ENCODE peak calls at places on chromosomes 16 and 17, in nine cellular contexts. One of them, this sample, is unnamed. For H3K79me2, the result is how much of the 10 kb centered on the place peaks cover.

GRCh38 chr17:4980644-4981216 is 6.7 kb downstream of the CAMTA2 start:
- DNase-seq in HCT116: no peak
- DNase-seq in GM23338: peak
- DNase-seq in MM.1S: peak
- DNase-seq in neural progenitor cell: peak
- DNase-seq in OCI-LY7: peak
- DNase-seq in PC-3: peak
- DNase-seq in hepatocyte: peak
- DNase-seq in GM23248: peak
- DNase-seq in this sample: peak

GRCh38 chr17:19948100-19948943 is 29.3 kb downstream of the AKAP10 start:
- DNase-seq in hepatocyte: no peak
- DNase-seq in PC-3: no peak
- DNase-seq in MM.1S: no peak
- DNase-seq in GM23248: no peak
- DNase-seq in neural progenitor cell: peak
- DNase-seq in OCI-LY7: no peak
- DNase-seq in GM23338: no peak
- DNase-seq in HCT116: no peak
- DNase-seq in this sample: no peak

GRCh38 chr17:51121620-51122472 is 1.2 kb upstream of the SPAG9 start:
- DNase-seq in MM.1S: peak
- DNase-seq in GM23338: peak
- DNase-seq in hepatocyte: peak
- DNase-seq in HCT116: peak
- DNase-seq in neural progenitor cell: peak
- DNase-seq in PC-3: peak
- DNase-seq in OCI-LY7: peak
- DNase-seq in GM23248: peak
- DNase-seq in this sample: peak

GRCh38 chr16:89534147-89534788 is 26.1 kb downstream of the SPG7 start:
- DNase-seq in MM.1S: no peak
- DNase-seq in neural progenitor cell: no peak
- DNase-seq in OCI-LY7: peak
- DNase-seq in HCT116: no peak
- DNase-seq in GM23248: peak
- DNase-seq in GM23338: no peak
- DNase-seq in hepatocyte: no peak
- DNase-seq in PC-3: no peak
- DNase-seq in this sample: no peak

GRCh38 chr17:59311051-59311468 is 20.4 kb upstream of the YPEL2 start:
- DNase-seq in GM23338: peak
- DNase-seq in MM.1S: peak
- DNase-seq in OCI-LY7: peak
- DNase-seq in HCT116: peak
- DNase-seq in neural progenitor cell: peak
- DNase-seq in GM23248: peak
- DNase-seq in PC-3: peak
- DNase-seq in hepatocyte: peak
- DNase-seq in this sample: peak

GRCh38 chr16:51565149-51565548 is 414.1 kb upstream of the SALL1 start:
- DNase-seq in hepatocyte: no peak
- DNase-seq in GM23338: no peak
- DNase-seq in PC-3: no peak
- DNase-seq in GM23248: no peak
- DNase-seq in neural progenitor cell: no peak
- DNase-seq in OCI-LY7: no peak
- DNase-seq in HCT116: no peak
- DNase-seq in MM.1S: no peak
- DNase-seq in this sample: no peak

GRCh38 chr16:82187829-82188228 is 17.8 kb upstream of the MPHOSPH6 start:
- DNase-seq in HCT116: no peak
- DNase-seq in PC-3: no peak
- DNase-seq in GM23248: no peak
- DNase-seq in MM.1S: peak
- DNase-seq in neural progenitor cell: no peak
- DNase-seq in GM23338: no peak
- DNase-seq in hepatocyte: no peak
- DNase-seq in OCI-LY7: no peak
- DNase-seq in this sample: no peak

GRCh38 chr16:15052747-15053476 is 3.0 kb downstream of the NTAN1 start:
- DNase-seq in GM23248: peak
- DNase-seq in neural progenitor cell: no peak
- DNase-seq in GM23338: no peak
- DNase-seq in OCI-LY7: no peak
- DNase-seq in hepatocyte: no peak
- DNase-seq in PC-3: no peak
- DNase-seq in HCT116: no peak
- DNase-seq in MM.1S: no peak
- DNase-seq in this sample: no peak

GRCh38 chr16:55326261-55326802 is 2.3 kb downstream of the IRX6 start:
- DNase-seq in PC-3: no peak
- DNase-seq in MM.1S: no peak
- DNase-seq in neural progenitor cell: peak
- DNase-seq in OCI-LY7: no peak
- DNase-seq in GM23338: peak
- DNase-seq in HCT116: no peak
- DNase-seq in GM23248: no peak
- DNase-seq in hepatocyte: no peak
- DNase-seq in this sample: no peak

GRCh38 chr17:21113106-21113690 is 13.6 kb upstream of the DHRS7B start:
- DNase-seq in OCI-LY7: no peak
- DNase-seq in GM23248: no peak
- DNase-seq in MM.1S: no peak
- DNase-seq in neural progenitor cell: no peak
- DNase-seq in PC-3: no peak
- DNase-seq in hepatocyte: no peak
- DNase-seq in HCT116: no peak
- DNase-seq in GM23338: no peak
- DNase-seq in this sample: no peak

GRCh38 chr16:72442381-72443158 is 270.6 kb upstream of the PMFBP1 start:
- DNase-seq in OCI-LY7: no peak
- DNase-seq in MM.1S: no peak
- DNase-seq in neural progenitor cell: no peak
- DNase-seq in PC-3: no peak
- DNase-seq in hepatocyte: no peak
- DNase-seq in GM23338: no peak
- DNase-seq in HCT116: no peak
- DNase-seq in GM23248: no peak
- DNase-seq in this sample: no peak

GRCh38 chr17:6110592-6110991 is 40.4 kb downstream of the WSCD1 start:
- DNase-seq in GM23248: no peak
- DNase-seq in HCT116: no peak
- DNase-seq in neural progenitor cell: no peak
- DNase-seq in OCI-LY7: no peak
- DNase-seq in MM.1S: no peak
- DNase-seq in hepatocyte: no peak
- DNase-seq in PC-3: peak
- DNase-seq in GM23338: no peak
- DNase-seq in this sample: no peak

GRCh38 chr17:65589321-65589720 is 27.9 kb upstream of the AXIN2 start:
- DNase-seq in GM23338: no peak
- DNase-seq in GM23248: peak
- DNase-seq in HCT116: no peak
- DNase-seq in PC-3: no peak
- DNase-seq in hepatocyte: no peak
- DNase-seq in MM.1S: no peak
- DNase-seq in OCI-LY7: no peak
- DNase-seq in neural progenitor cell: no peak
- DNase-seq in this sample: no peak

GRCh38 chr16:2532494-2533141 is 1.4 kb upstream of the CEMP1 start:
- DNase-seq in PC-3: peak
- DNase-seq in HCT116: peak
- DNase-seq in neural progenitor cell: peak
- DNase-seq in GM23248: peak
- DNase-seq in OCI-LY7: peak
- DNase-seq in GM23338: peak
- DNase-seq in hepatocyte: peak
- DNase-seq in MM.1S: peak
- DNase-seq in this sample: peak

GRCh38 chr16:47110939-47111338 is 32.8 kb downstream of the NETO2 start:
- DNase-seq in neural progenitor cell: peak
- DNase-seq in GM23248: no peak
- DNase-seq in PC-3: peak
- DNase-seq in MM.1S: no peak
- DNase-seq in GM23338: peak
- DNase-seq in OCI-LY7: peak
- DNase-seq in hepatocyte: no peak
- DNase-seq in HCT116: no peak
- DNase-seq in this sample: peak

GRCh38 chr17:75753514-75754377 is 11.2 kb downstream of the GALK1 start:
- DNase-seq in PC-3: no peak
- DNase-seq in GM23248: peak
- DNase-seq in hepatocyte: peak
- DNase-seq in HCT116: no peak
- DNase-seq in GM23338: peak
- DNase-seq in neural progenitor cell: peak
- DNase-seq in MM.1S: peak
- DNase-seq in OCI-LY7: peak
- DNase-seq in this sample: peak

GRCh38 chr17:37483311-37484039 is 6.2 kb upstream of the DUSP14 start:
- DNase-seq in HCT116: no peak
- DNase-seq in neural progenitor cell: no peak
- DNase-seq in hepatocyte: peak
- DNase-seq in GM23338: peak
- DNase-seq in GM23248: peak
- DNase-seq in MM.1S: no peak
- DNase-seq in OCI-LY7: peak
- DNase-seq in PC-3: no peak
- DNase-seq in this sample: peak

GRCh38 chr17:34177642-34178041 is 77.4 kb upstream of the CCL2 start:
- DNase-seq in GM23338: no peak
- DNase-seq in HCT116: no peak
- DNase-seq in GM23248: peak
- DNase-seq in MM.1S: no peak
- DNase-seq in neural progenitor cell: no peak
- DNase-seq in PC-3: no peak
- DNase-seq in hepatocyte: no peak
- DNase-seq in OCI-LY7: no peak
- DNase-seq in this sample: no peak

GRCh38 chr17:5536831-5537230 is 47.5 kb downstream of the NLRP1 start:
- DNase-seq in GM23248: no peak
- DNase-seq in GM23338: no peak
- DNase-seq in OCI-LY7: no peak
- DNase-seq in PC-3: no peak
- DNase-seq in hepatocyte: no peak
- DNase-seq in neural progenitor cell: no peak
- DNase-seq in HCT116: no peak
- DNase-seq in MM.1S: no peak
- DNase-seq in this sample: no peak

DNA sequence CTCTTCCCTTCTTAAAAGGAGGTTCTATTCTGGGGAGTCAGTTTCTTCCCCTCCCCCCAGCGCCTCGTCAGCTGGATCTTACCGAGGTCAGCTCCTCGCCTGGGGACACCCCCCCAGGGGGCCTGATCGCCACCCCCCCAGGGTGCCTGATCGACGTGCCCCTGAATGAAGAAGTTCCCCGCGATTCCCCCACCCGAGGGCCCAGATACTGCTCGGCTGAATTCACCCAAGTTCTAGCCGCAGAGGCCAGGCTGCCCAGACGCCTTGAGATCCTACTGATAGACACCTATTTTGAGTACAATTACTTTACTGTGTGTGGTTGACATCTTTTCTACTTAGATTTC is 1.4 kb downstream of the RAB11FIP3 start:
- DNase-seq in GM23338: no peak
- DNase-seq in GM23248: no peak
- DNase-seq in HCT116: no peak
- DNase-seq in hepatocyte: no peak
- DNase-seq in MM.1S: no peak
- DNase-seq in PC-3: no peak
- DNase-seq in neural progenitor cell: no peak
- DNase-seq in OCI-LY7: peak
- DNase-seq in this sample: no peak
- H3K79me2 ChIP-seq in GM23338: half or more
- H3K79me2 ChIP-seq in GM23248: half or more
- H3K79me2 ChIP-seq in HCT116: under half
- H3K79me2 ChIP-seq in hepatocyte: half or more
- H3K79me2 ChIP-seq in MM.1S: under half
- H3K79me2 ChIP-seq in PC-3: under half
- H3K79me2 ChIP-seq in neural progenitor cell: half or more
- H3K79me2 ChIP-seq in OCI-LY7: under half
- H3K79me2 ChIP-seq in this sample: half or more

GRCh38 chr17:7557825-7558543 is 566 bp upstream of the TNFSF13 start:
- DNase-seq in GM23338: peak
- DNase-seq in HCT116: no peak
- DNase-seq in GM23248: peak
- DNase-seq in PC-3: peak
- DNase-seq in OCI-LY7: peak
- DNase-seq in hepatocyte: peak
- DNase-seq in MM.1S: peak
- DNase-seq in neural progenitor cell: peak
- DNase-seq in this sample: peak
- TF ChIP-seq EZH2phosphoT487 in GM23338: no peak
- TF ChIP-seq EZH2phosphoT487 in HCT116: no peak
- TF ChIP-seq EZH2phosphoT487 in GM23248: no peak
- TF ChIP-seq EZH2phosphoT487 in PC-3: no peak
- TF ChIP-seq EZH2phosphoT487 in OCI-LY7: no peak
- TF ChIP-seq EZH2phosphoT487 in hepatocyte: no peak
- TF ChIP-seq EZH2phosphoT487 in MM.1S: no peak
- TF ChIP-seq EZH2phosphoT487 in neural progenitor cell: no peak
- TF ChIP-seq EZH2phosphoT487 in this sample: no peak

DNA sequence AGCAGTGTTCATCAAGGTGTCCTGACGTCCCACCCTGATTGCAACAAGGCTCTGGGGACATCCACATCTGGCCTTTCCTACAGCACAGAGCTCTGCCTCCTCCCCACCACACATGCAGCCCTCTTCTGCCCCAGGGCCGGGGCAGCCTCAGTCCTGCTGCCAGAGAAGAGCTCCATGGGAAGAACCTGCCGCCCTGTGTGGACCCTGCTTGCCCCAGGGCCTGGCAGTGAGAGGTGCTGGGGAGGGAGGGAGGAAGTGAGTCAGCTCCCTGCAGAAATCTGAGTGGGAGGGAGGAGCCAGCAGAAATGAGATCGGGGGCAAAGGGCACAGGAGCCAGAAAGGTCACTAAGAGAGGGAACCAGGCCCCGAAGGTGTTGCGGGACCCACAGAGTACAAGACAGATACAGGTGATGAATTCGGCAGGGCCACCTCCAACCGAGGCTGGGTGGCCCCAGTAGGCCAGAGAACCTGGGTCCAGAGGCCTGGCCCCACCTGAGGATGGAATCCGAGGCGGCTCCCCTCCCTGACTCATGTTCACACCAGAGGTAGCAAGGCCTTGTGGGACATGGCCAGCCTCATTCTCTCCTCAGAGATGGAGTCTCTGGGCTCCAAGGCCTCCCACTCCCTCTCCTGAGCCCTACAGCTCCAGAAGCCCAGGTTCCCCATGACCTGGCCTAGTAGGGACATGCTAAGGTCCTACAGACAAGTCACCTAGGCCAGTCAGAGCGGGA is 24.8 kb downstream of the MYO18A start:
- DNase-seq in hepatocyte: peak
- DNase-seq in GM23338: no peak
- DNase-seq in MM.1S: peak
- DNase-seq in neural progenitor cell: no peak
- DNase-seq in GM23248: peak
- DNase-seq in PC-3: peak
- DNase-seq in OCI-LY7: no peak
- DNase-seq in HCT116: peak
- DNase-seq in this sample: peak
- H3K79me2 ChIP-seq in hepatocyte: half or more
- H3K79me2 ChIP-seq in GM23338: under half
- H3K79me2 ChIP-seq in MM.1S: under half
- H3K79me2 ChIP-seq in neural progenitor cell: under half
- H3K79me2 ChIP-seq in GM23248: under half
- H3K79me2 ChIP-seq in PC-3: under half
- H3K79me2 ChIP-seq in OCI-LY7: under half
- H3K79me2 ChIP-seq in HCT116: half or more
- H3K79me2 ChIP-seq in this sample: under half

GRCh38 chr16:19410435-19411153 is 7.1 kb upstream of the TMC5 start:
- DNase-seq in OCI-LY7: no peak
- DNase-seq in GM23338: peak
- DNase-seq in neural progenitor cell: peak
- DNase-seq in HCT116: no peak
- DNase-seq in MM.1S: peak
- DNase-seq in GM23248: peak
- DNase-seq in hepatocyte: peak
- DNase-seq in PC-3: peak
- DNase-seq in this sample: peak
- TF ChIP-seq EZH2phosphoT487 in OCI-LY7: no peak
- TF ChIP-seq EZH2phosphoT487 in GM23338: no peak
- TF ChIP-seq EZH2phosphoT487 in neural progenitor cell: peak
- TF ChIP-seq EZH2phosphoT487 in HCT116: no peak
- TF ChIP-seq EZH2phosphoT487 in MM.1S: no peak
- TF ChIP-seq EZH2phosphoT487 in GM23248: no peak
- TF ChIP-seq EZH2phosphoT487 in hepatocyte: no peak
- TF ChIP-seq EZH2phosphoT487 in PC-3: no peak
- TF ChIP-seq EZH2phosphoT487 in this sample: no peak